ENCODE peak calls at places on chromosome 18, in six cellular contexts. J, Z, E, K, X and N are unnamed samples.

GRCh38 chr18:10454800-10455550 is 540 bp downstream of the APCDD1 start:
- DNase-seq in J (peak), Z (peak), E (no peak), K (no peak), X (peak), N (no peak)

GRCh38 chr18:60452424-60452823 is 79.8 kb upstream of the MC4R start:
- DNase-seq in J (peak), Z (no peak), E (peak), K (no peak), X (no peak), N (peak)

GRCh38 chr18:34802938-34803337 is 92.8 kb downstream of the DTNA start:
- DNase-seq in J (peak), Z (no peak), E (no peak), K (no peak), X (no peak), N (no peak)

GRCh38 chr18:3792711-3793110 is 342.7 kb downstream of the TGIF1 start:
- DNase-seq in J (no peak), Z (no peak), E (no peak), K (no peak), X (no peak), N (no peak)

GRCh38 chr18:23862071-23862470 is 152.5 kb upstream of the TTC39C start:
- DNase-seq in J (peak), Z (no peak), E (peak), K (peak), X (no peak), N (peak)

GRCh38 chr18:13572148-13572547 is 154.2 kb downstream of the FAM210A start:
- DNase-seq in J (no peak), Z (no peak), E (no peak), K (no peak), X (no peak), N (no peak)

GRCh38 chr18:69480460-69480859 is 79.8 kb downstream of the DOK6 start:
- DNase-seq in J (no peak), Z (no peak), E (no peak), K (no peak), X (no peak), N (no peak)

GRCh38 chr18:70720607-70721006 is 431.8 kb downstream of the SOCS6 start:
- DNase-seq in J (no peak), Z (no peak), E (no peak), K (no peak), X (no peak), N (peak)

GRCh38 chr18:10739152-10739551 is 213.3 kb downstream of the NAPG start:
- DNase-seq in J (peak), Z (no peak), E (no peak), K (no peak), X (no peak), N (peak)

GRCh38 chr18:23719634-23720201 is 30.5 kb downstream of the LAMA3 start:
- DNase-seq in J (peak), Z (peak), E (peak), K (peak), X (peak), N (peak)

GRCh38 chr18:67514465-67514864 is 2.1 kb downstream of the DSEL start:
- DNase-seq in J (peak), Z (no peak), E (no peak), K (no peak), X (no peak), N (no peak)

GRCh38 chr18:70074091-70074490 is 126.4 kb upstream of the CD226 start:
- DNase-seq in J (peak), Z (no peak), E (no peak), K (peak), X (no peak), N (peak)

GRCh38 chr18:13613591-13614317 is 112.6 kb downstream of the FAM210A start:
- DNase-seq in J (no peak), Z (no peak), E (no peak), K (no peak), X (no peak), N (no peak)

GRCh38 chr18:24595556-24595955 is 135.1 kb downstream of the HRH4 start:
- DNase-seq in J (no peak), Z (no peak), E (no peak), K (no peak), X (no peak), N (no peak)

GRCh38 chr18:58117685-58118403 is 73.8 kb downstream of the NEDD4L start:
- DNase-seq in J (peak), Z (peak), E (peak), K (peak), X (peak), N (peak)

GRCh38 chr18:79275992-79276391 is 119.7 kb upstream of the NFATC1 start:
- DNase-seq in J (no peak), Z (peak), E (peak), K (peak), X (no peak), N (peak)

GRCh38 chr18:2091937-2092336 is 479.4 kb downstream of the METTL4 start:
- DNase-seq in J (no peak), Z (no peak), E (no peak), K (no peak), X (no peak), N (no peak)

GRCh38 chr18:79129120-79129519 is 59.9 kb downstream of the ATP9B start:
- DNase-seq in J (no peak), Z (no peak), E (no peak), K (no peak), X (no peak), N (no peak)

GRCh38 chr18:34659579-34660517 is 50.2 kb upstream of the DTNA start:
- DNase-seq in J (peak), Z (peak), E (peak), K (peak), X (peak), N (peak)

GRCh38 chr18:3869848-3870247 is 419.9 kb downstream of the TGIF1 start:
- DNase-seq in J (peak), Z (peak), E (peak), K (peak), X (peak), N (peak)

GRCh38 chr18:32542221-32542798 is 71.6 kb upstream of the GAREM1 start:
- DNase-seq in J (peak), Z (peak), E (no peak), K (no peak), X (no peak), N (peak)

GRCh38 chr18:73614812-73615211 is 532.8 kb downstream of the FBXO15 start:
- DNase-seq in J (peak), Z (peak), E (peak), K (peak), X (no peak), N (peak)

GRCh38 chr18:42413870-42414269 is 458.8 kb downstream of the PIK3C3 start:
- DNase-seq in J (peak), Z (peak), E (peak), K (no peak), X (no peak), N (peak)

GRCh38 chr18:23884712-23885375 is 129.7 kb upstream of the TTC39C start:
- DNase-seq in J (no peak), Z (peak), E (no peak), K (no peak), X (no peak), N (no peak)

GRCh38 chr18:42087195-42087594 is 132.2 kb downstream of the PIK3C3 start:
- DNase-seq in J (no peak), Z (no peak), E (no peak), K (no peak), X (no peak), N (no peak)

GRCh38 chr18:21933931-21934765 is 193.6 kb downstream of the MIB1 start:
- DNase-seq in J (no peak), Z (no peak), E (no peak), K (no peak), X (no peak), N (no peak)

GRCh38 chr18:46485675-46486200 is 171.3 kb downstream of the LOXHD1 start:
- DNase-seq in J (no peak), Z (peak), E (no peak), K (no peak), X (no peak), N (no peak)

GRCh38 chr18:45169610-45170009 is 445.7 kb upstream of the SLC14A2 start:
- DNase-seq in J (peak), Z (peak), E (peak), K (peak), X (no peak), N (peak)

GRCh38 chr18:59627414-59627813 is 69.8 kb downstream of the CCBE1 start:
- DNase-seq in J (no peak), Z (no peak), E (no peak), K (no peak), X (no peak), N (no peak)

GRCh38 chr18:51480562-51481261 is 283.2 kb upstream of the MEX3C start:
- DNase-seq in J (no peak), Z (no peak), E (no peak), K (no peak), X (no peak), N (no peak)

GRCh38 chr18:10032331-10032979 is 118.6 kb downstream of the VAPA start:
- DNase-seq in J (no peak), Z (no peak), E (no peak), K (no peak), X (no peak), N (no peak)

GRCh38 chr18:22836932-22837331 is 96.2 kb upstream of the RBBP8 start:
- DNase-seq in J (no peak), Z (no peak), E (no peak), K (no peak), X (no peak), N (no peak)

GRCh38 chr18:26086959-26087358 is 3.5 kb downstream of the SS18 start:
- DNase-seq in J (no peak), Z (no peak), E (no peak), K (no peak), X (no peak), N (no peak)

GRCh38 chr18:3044931-3045698 is 32.2 kb upstream of the LPIN2 start:
- DNase-seq in J (no peak), Z (no peak), E (no peak), K (no peak), X (no peak), N (peak)

GRCh38 chr18:56712761-56713160 is 61.6 kb downstream of the WDR7 start:
- DNase-seq in J (no peak), Z (no peak), E (no peak), K (no peak), X (no peak), N (no peak)

GRCh38 chr18:56711706-56712445 is 60.7 kb downstream of the WDR7 start:
- DNase-seq in J (no peak), Z (no peak), E (no peak), K (no peak), X (no peak), N (no peak)

GRCh38 chr18:56709463-56709862 is 58.3 kb downstream of the WDR7 start:
- DNase-seq in J (peak), Z (peak), E (peak), K (peak), X (peak), N (peak)

GRCh38 chr18:56716692-56717146 is 65.6 kb downstream of the WDR7 start:
- DNase-seq in J (no peak), Z (no peak), E (no peak), K (no peak), X (no peak), N (no peak)

DNA sequence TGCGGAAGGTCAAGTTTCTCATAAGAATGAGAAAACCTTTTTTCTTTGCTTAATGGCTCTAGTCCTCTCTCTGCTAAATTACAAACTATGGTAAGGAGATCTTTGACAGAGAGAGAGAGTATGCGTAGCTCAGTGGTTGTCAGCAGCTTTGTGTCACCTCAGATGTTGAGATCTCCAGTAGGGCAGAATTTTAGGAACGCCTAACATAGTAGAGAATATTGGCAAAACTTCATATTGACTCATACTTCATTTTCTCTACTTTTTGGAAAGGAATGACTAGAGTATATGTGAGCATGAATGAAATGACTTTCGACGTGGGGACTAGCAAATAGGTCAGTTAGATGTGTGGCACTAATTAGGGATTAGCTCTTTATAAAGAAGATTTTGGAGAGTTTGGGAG is 64.0 kb downstream of the WDR7 start:
- DNase-seq in J (no peak), Z (no peak), E (no peak), K (no peak), X (no peak), N (peak)
- TF ChIP-seq CTCF in J (no peak), Z (no peak), E (no peak), K (no peak), X (no peak), N (no peak)

GRCh38 chr18:28995319-28995718 is 818.4 kb upstream of the CDH2 start:
- DNase-seq in J (peak), Z (peak), E (no peak), K (no peak), X (no peak), N (peak)
- TF ChIP-seq CTCF in J (peak), Z (peak), E (peak), K (peak), X (no peak), N (peak)

DNA sequence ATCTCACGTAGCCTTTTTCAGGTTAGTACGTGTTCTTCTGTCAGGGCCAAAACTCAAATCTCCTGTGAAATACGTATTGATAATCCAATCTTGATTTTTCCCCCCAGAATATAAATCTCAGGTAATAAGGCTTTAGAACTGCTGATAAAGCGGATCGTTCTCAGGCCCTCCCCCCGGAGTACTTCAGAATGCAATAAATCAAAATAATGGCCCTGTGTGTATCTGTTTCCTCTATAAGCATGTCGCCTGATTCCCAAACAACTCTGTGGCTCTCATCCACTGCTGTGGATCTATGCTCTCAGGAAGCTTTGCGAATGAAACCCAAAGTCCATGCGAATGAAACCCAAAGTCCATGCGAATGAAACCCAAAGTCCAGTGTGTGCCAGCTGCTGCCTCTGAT is 49.4 kb downstream of the IMPA2 start:
- DNase-seq in J (no peak), Z (no peak), E (no peak), K (no peak), X (no peak), N (no peak)
- TF ChIP-seq CTCF in J (no peak), Z (no peak), E (no peak), K (no peak), X (no peak), N (no peak)

GRCh38 chr18:54316071-54316820 is 41.4 kb downstream of the STARD6 start:
- DNase-seq in J (no peak), Z (no peak), E (no peak), K (no peak), X (no peak), N (no peak)
- TF ChIP-seq CTCF in J (no peak), Z (no peak), E (no peak), K (no peak), X (no peak), N (no peak)

GRCh38 chr18:75727479-75727878 is 300.0 kb upstream of the SMIM21 start:
- DNase-seq in J (peak), Z (peak), E (peak), K (no peak), X (peak), N (peak)
- TF ChIP-seq CTCF in J (peak), Z (peak), E (peak), K (peak), X (peak), N (peak)